ENCODE peak calls at places on chromosomes 3 and 15, in ten cellular contexts. K is body of pancreas, L is H1, M is endothelial cell of umbilical vein, X is uterus, I is IMR-90, W is ovary, V is tibial nerve, G is spleen, C is A549. J is an unnamed sample.
A peak's percentile ranks its signal among the peaks of the same experiment; 100 is the strongest.

GRCh38 chr3:75341324-75342067 is 322.6 kb upstream of the FRG2C start:
- DNase-seq in V (no peak), M (no peak), W (no peak), G (no peak), X (no peak), C (no peak), L (peak; percentile 62), I (no peak), K (peak; percentile 28), J (peak; percentile 21)

GRCh38 chr3:96958856-96959255 is 144.5 kb downstream of the EPHA6 start:
- DNase-seq in L (no peak), K (no peak), W (no peak), X (no peak), C (no peak), I (no peak), M (no peak), G (no peak), V (no peak), J (no peak)

GRCh38 chr15:101088788-101089578 is 162.9 kb downstream of the CHSY1 start:
- DNase-seq in L (peak; percentile 98), V (peak; percentile 79), C (peak; percentile 82), K (peak; percentile 82), W (peak; percentile 82), X (peak; percentile 55), G (peak; percentile 96), M (peak; percentile 47), I (no peak), J (peak; percentile 82)

GRCh38 chr15:85750807-85751730 is 43.7 kb downstream of the KLHL25 start:
- DNase-seq in I (no peak), X (peak; percentile 60), V (no peak), C (no peak), K (no peak), M (no peak), L (peak; percentile 77), G (peak; percentile 74), W (peak; percentile 54), J (no peak)

GRCh38 chr3:23312866-23313265 is 109.7 kb downstream of the UBE2E2 start:
- DNase-seq in G (no peak), W (no peak), K (no peak), I (peak; percentile 51), V (no peak), C (no peak), L (no peak), M (no peak), X (no peak), J (no peak)

GRCh38 chr3:125110876-125111480 is 55.2 kb upstream of the HEG1 start:
- DNase-seq in C (no peak), X (no peak), V (no peak), G (no peak), I (no peak), K (no peak), W (no peak), M (no peak), L (peak; percentile 11), J (no peak)

GRCh38 chr3:142863965-142864924 is 24.6 kb downstream of the PCOLCE2 start:
- DNase-seq in K (no peak), W (no peak), V (no peak), X (no peak), L (no peak), M (no peak), C (no peak), I (no peak), G (no peak), J (no peak)

GRCh38 chr3:141413387-141414140 is 45.3 kb downstream of the ZBTB38 start:
- DNase-seq in I (peak; percentile 50), K (no peak), V (no peak), C (no peak), X (no peak), G (no peak), L (no peak), M (no peak), W (no peak), J (no peak)

DNA sequence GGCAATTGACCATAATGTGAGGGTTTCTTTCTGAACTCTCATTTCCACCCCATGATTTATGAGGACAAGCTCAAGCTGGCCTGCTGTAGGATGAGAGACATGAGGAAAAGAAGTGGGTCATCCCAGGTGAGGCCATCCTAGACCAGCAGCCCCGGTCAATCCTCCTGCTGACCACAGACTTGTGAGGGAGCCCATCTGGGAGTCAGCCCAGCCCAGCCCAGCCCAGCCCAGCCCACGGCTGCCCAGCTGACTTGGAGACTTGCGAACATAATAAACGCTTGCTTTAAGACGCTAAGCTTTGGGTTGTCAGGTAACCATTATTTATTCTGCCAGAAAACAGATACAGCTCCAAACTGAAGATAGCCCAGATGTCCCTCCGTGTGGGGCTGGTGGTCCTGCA is 68.9 kb downstream of the LINGO1 start:
- DNase-seq in I (no peak), K (no peak), C (no peak), W (no peak), G (no peak), V (no peak), X (no peak), L (no peak), M (no peak), J (no peak)
- H3K4me3 ChIP-seq in I (no peak overlapping the region), K (no peak overlapping the region), C (no peak overlapping the region), W (no peak overlapping the region), G (no peak overlapping the region), V (no peak overlapping the region), X (no peak overlapping the region), L (no peak overlapping the region), M (no peak overlapping the region), J (no peak overlapping the region)

GRCh38 chr3:105867690-105868449 is 942 bp downstream of the CBLB start:
- DNase-seq in C (no peak), I (no peak), G (no peak), X (no peak), V (no peak), M (peak; percentile 59), W (no peak), L (no peak), K (peak; percentile 6), J (no peak)

GRCh38 chr3:105868450-105868744 is 415 bp downstream of the CBLB start:
- DNase-seq in M (no peak), W (peak; percentile 76), V (peak; percentile 43), G (peak; percentile 92), C (peak; percentile 33), L (peak; percentile 66), I (peak; percentile 52), X (peak; percentile 53), K (peak; percentile 69), J (peak; percentile 55)

GRCh38 chr3:105869982-105870381 is 1.2 kb upstream of the CBLB start:
- DNase-seq in I (no peak), W (no peak), M (no peak), X (no peak), G (no peak), L (no peak), V (no peak), K (no peak), C (no peak), J (no peak)

GRCh38 chr3:105869531-105869833 is 670 bp upstream of the CBLB start:
- DNase-seq in I (no peak), V (no peak), K (no peak), C (no peak), X (no peak), M (no peak), W (no peak), G (no peak), L (no peak), J (no peak)

GRCh38 chr3:105868745-105869530 is at the start of gene CBLB:
- DNase-seq in X (peak; percentile 94), M (peak; percentile 96), I (peak; percentile 97), G (peak; percentile 95), W (peak; percentile 93), L (peak; percentile 84), C (peak; percentile 91), V (peak; percentile 89), K (peak; percentile 93), J (peak; percentile 96)
- TF ChIP-seq POLR2A in X (peak; percentile 79), M (no peak), I (peak; percentile 84), G (peak; percentile 82), W (peak; percentile 70), L (peak; percentile 67), C (peak; percentile 80), V (peak; percentile 94), K (peak; percentile 87), J (peak; percentile 43)

GRCh38 chr3:130894873-130895330 is 1.0 kb downstream of the ATP2C1 start:
- DNase-seq in C (no peak), M (peak; percentile 39), L (no peak), G (no peak), K (no peak), I (peak; percentile 17), X (no peak), W (no peak), V (no peak), J (no peak)

GRCh38 chr3:130894130-130894872 is 417 bp downstream of the ATP2C1 start:
- DNase-seq in L (no peak), C (peak; percentile 4), K (peak; percentile 50), G (peak; percentile 92), W (peak; percentile 67), M (no peak), V (peak; percentile 14), I (no peak), X (peak; percentile 39), J (peak; percentile 57)

GRCh38 chr3:130895690-130896089 is 1.8 kb downstream of the ATP2C1 start:
- DNase-seq in C (no peak), G (no peak), L (no peak), I (no peak), X (no peak), V (no peak), K (no peak), W (no peak), M (peak; percentile 12), J (no peak)

GRCh38 chr3:130897316-130897715 is 3.4 kb downstream of the ATP2C1 start:
- DNase-seq in C (no peak), K (no peak), X (no peak), I (no peak), W (no peak), V (no peak), M (no peak), L (no peak), G (no peak), J (no peak)

GRCh38 chr3:130896101-130896500 is 2.2 kb downstream of the ATP2C1 start:
- DNase-seq in C (no peak), K (no peak), X (no peak), G (no peak), L (no peak), V (no peak), M (no peak), W (no peak), I (no peak), J (no peak)
- H3K4me1 ChIP-seq in C (peaks cover 33% of the 10 kb centered on the region), K (peaks cover 15% of the 10 kb centered on the region), X (peaks cover 6% of the 10 kb centered on the region), G (peaks cover 50% of the 10 kb centered on the region), L (peaks cover 8% of the 10 kb centered on the region), V (peaks cover 16% of the 10 kb centered on the region), M (peaks cover 14% of the 10 kb centered on the region), W (peaks cover 1% of the 10 kb centered on the region), I (peaks cover 1% of the 10 kb centered on the region), J (peaks cover 22% of the 10 kb centered on the region)

GRCh38 chr15:99702895-99703602 is 30.2 kb downstream of the LYSMD4 start:
- DNase-seq in X (no peak), C (no peak), G (no peak), L (no peak), I (peak; percentile 53), K (no peak), M (no peak), W (no peak), V (no peak), J (no peak)

GRCh38 chr15:99707481-99708270 is 25.6 kb downstream of the LYSMD4 start:
- DNase-seq in C (no peak), G (no peak), W (no peak), K (no peak), I (peak; percentile 72), L (no peak), V (no peak), X (no peak), M (peak; percentile 28), J (no peak)

GRCh38 chr15:99703603-99704443 is 29.4 kb downstream of the LYSMD4 start:
- DNase-seq in C (peak; percentile 62), I (peak; percentile 95), G (no peak), X (peak; percentile 60), M (peak; percentile 96), K (peak; percentile 56), W (no peak), V (peak; percentile 50), L (no peak), J (peak; percentile 31)

GRCh38 chr15:99706557-99707303 is 26.5 kb downstream of the LYSMD4 start:
- DNase-seq in W (no peak), C (no peak), I (no peak), K (no peak), L (no peak), G (no peak), X (no peak), V (no peak), M (no peak), J (no peak)

GRCh38 chr15:99704444-99704838 is 28.8 kb downstream of the LYSMD4 start:
- DNase-seq in G (no peak), I (peak; percentile 90), M (peak; percentile 92), V (peak; percentile 90), C (peak; percentile 78), K (peak; percentile 39), X (peak; percentile 68), L (no peak), W (no peak), J (peak; percentile 58)
- H3K4me3 ChIP-seq in G (no peak overlapping the region), I (no peak overlapping the region), M (no peak overlapping the region), V (no peak overlapping the region), C (no peak overlapping the region), K (no peak overlapping the region), X (no peak overlapping the region), L (no peak overlapping the region), W (no peak overlapping the region), J (no peak overlapping the region)

J was measured in testis.